ENCODE peak calls at places on chromosome 3, in ten cellular contexts. G, N, O, D, M, R, Z, J, H and W are unnamed samples.
A peak's percentile ranks its signal among the peaks of the same experiment; 100 is the strongest.

GRCh38 chr3:132164469-132165092 is 129.8 kb upstream of the CPNE4 start:
- DNase-seq in D (no peak), N (no peak), H (no peak), O (peak; percentile 54), M (no peak), R (no peak), G (no peak), J (no peak), Z (no peak), W (no peak)

GRCh38 chr3:114218578-114219185 is 18.7 kb downstream of the ZNF80 start:
- DNase-seq in D (no peak), Z (no peak), J (no peak), R (no peak), H (no peak), N (no peak), G (no peak), M (no peak), O (no peak), W (no peak)

GRCh38 chr3:177146646-177147045 is 50.6 kb downstream of the TBL1XR1 start:
- DNase-seq in O (no peak), Z (no peak), D (no peak), J (no peak), R (no peak), H (no peak), G (no peak), M (no peak), N (no peak), W (no peak)

GRCh38 chr3:38722760-38723568 is 73.5 kb upstream of the SCN5A start:
- DNase-seq in R (no peak), N (no peak), Z (no peak), O (peak; percentile 48), M (no peak), J (no peak), D (no peak), G (no peak), H (no peak), W (no peak)

GRCh38 chr3:191136347-191136746 is 62.7 kb upstream of the OSTN start:
- DNase-seq in N (no peak), J (no peak), D (peak; percentile 56), G (no peak), O (peak; percentile 62), Z (no peak), H (no peak), R (no peak), M (no peak), W (no peak)

GRCh38 chr3:134066539-134067310 is 37.0 kb upstream of the SLCO2A1 start:
- DNase-seq in M (no peak), H (no peak), J (no peak), G (no peak), O (peak; percentile 45), N (no peak), D (no peak), Z (no peak), R (no peak), W (no peak)

GRCh38 chr3:123861081-123861836 is 22.9 kb downstream of the MYLK start:
- DNase-seq in J (no peak), G (no peak), N (no peak), Z (no peak), O (no peak), D (peak; percentile 61), M (no peak), R (no peak), H (no peak), W (no peak)

GRCh38 chr3:186287723-186288122 is 74.3 kb downstream of the DGKG start:
- DNase-seq in M (no peak), O (peak; percentile 77), G (no peak), J (no peak), D (peak; percentile 47), H (no peak), N (no peak), R (no peak), Z (no peak), W (no peak)

GRCh38 chr3:75249005-75249404 is 415.1 kb upstream of the FRG2C start:
- DNase-seq in G (no peak), D (no peak), H (no peak), J (no peak), R (no peak), Z (no peak), O (no peak), N (no peak), M (no peak), W (no peak)

GRCh38 chr3:34008191-34008590 is 209.8 kb downstream of the PDCD6IP start:
- DNase-seq in J (no peak), Z (no peak), M (no peak), O (peak; percentile 39), N (no peak), D (no peak), R (no peak), H (no peak), G (no peak), W (no peak)

GRCh38 chr3:108124337-108125150 is 33.7 kb upstream of the CD47 start:
- DNase-seq in N (no peak), G (no peak), M (no peak), J (peak; percentile 42), R (peak; percentile 76), H (no peak), D (no peak), Z (no peak), O (peak; percentile 8), W (no peak)

GRCh38 chr3:46695962-46696922 is 2.8 kb upstream of the ALS2CL start:
- DNase-seq in O (no peak), N (no peak), G (peak; percentile 79), D (peak; percentile 53), M (no peak), H (no peak), Z (no peak), J (no peak), R (no peak), W (no peak)

GRCh38 chr3:129592362-129593150 is 13.9 kb downstream of the PLXND1 start:
- DNase-seq in H (no peak), G (peak; percentile 87), N (peak; percentile 44), M (peak; percentile 87), J (no peak), Z (no peak), O (no peak), D (no peak), R (no peak), W (peak; percentile 91)

GRCh38 chr3:130490246-130490645 is 26.7 kb upstream of the COL6A6 start:
- DNase-seq in R (no peak), D (no peak), Z (no peak), M (no peak), J (no peak), G (no peak), N (no peak), O (no peak), H (no peak), W (no peak)

GRCh38 chr3:146124141-146124801 is 36.7 kb downstream of the PLOD2 start:
- DNase-seq in N (no peak), G (no peak), J (no peak), Z (no peak), R (no peak), D (no peak), O (peak; percentile 47), M (no peak), H (no peak), W (no peak)

GRCh38 chr3:52364322-52364721 is 48.2 kb downstream of the DNAH1 start:
- DNase-seq in O (no peak), Z (no peak), N (no peak), G (no peak), M (no peak), D (no peak), H (no peak), R (no peak), J (no peak), W (no peak)